ENCODE peak calls at places on chromosomes 12 and 14, in nine cellular contexts. P is neuronal stem cell, W is astrocyte, J is GM23248, G is GM12878, V is PC-3, O is A549, Z is IMR-90, M is neural progenitor cell. H is an unnamed sample.

GRCh38 chr14:104262515-104263514 is 124.4 kb downstream of the KIF26A start:
- DNase-seq in P (no peak), W (no peak), J (no peak), G (no peak), V (no peak), O (no peak), Z (no peak), M (no peak), H (no peak)

GRCh38 chr14:104206281-104206904 is 68.0 kb downstream of the KIF26A start:
- DNase-seq in P (no peak), W (no peak), J (no peak), G (no peak), V (no peak), O (no peak), Z (no peak), M (peak), H (no peak)

GRCh38 chr12:62335801-62336200 is 75.6 kb downstream of the USP15 start:
- DNase-seq in P (no peak), W (no peak), J (no peak), G (no peak), V (no peak), O (no peak), Z (no peak), M (no peak), H (no peak)

GRCh38 chr14:104187121-104187889 is 48.9 kb downstream of the KIF26A start:
- DNase-seq in P (no peak), W (no peak), J (peak), G (no peak), V (peak), O (no peak), Z (no peak), M (no peak), H (no peak)

GRCh38 chr12:130609966-130610365 is 106.1 kb downstream of the RIMBP2 start:
- DNase-seq in P (no peak), W (no peak), J (no peak), G (no peak), V (no peak), O (no peak), Z (no peak), M (no peak), H (no peak)

GRCh38 chr14:94936411-94936892 is 166.5 kb upstream of the GSC start:
- DNase-seq in P (no peak), W (peak), J (peak), G (no peak), V (no peak), O (no peak), Z (no peak), M (peak), H (no peak)

GRCh38 chr14:56918849-56919574 is 108.7 kb upstream of the OTX2 start:
- DNase-seq in P (no peak), W (no peak), J (no peak), G (no peak), V (no peak), O (no peak), Z (no peak), M (no peak), H (no peak)

GRCh38 chr12:27185234-27186045 is 58.6 kb upstream of the STK38L start:
- DNase-seq in P (no peak), W (peak), J (peak), G (peak), V (peak), O (no peak), Z (peak), M (no peak), H (no peak)

GRCh38 chr12:79187032-79187431 is 322.5 kb downstream of the SYT1 start:
- DNase-seq in P (no peak), W (no peak), J (no peak), G (no peak), V (no peak), O (no peak), Z (no peak), M (no peak), H (no peak)

GRCh38 chr14:96592591-96593388 is 90.6 kb downstream of the PAPOLA start:
- DNase-seq in P (peak), W (peak), J (peak), G (no peak), V (no peak), O (peak), Z (peak), M (no peak), H (no peak)

GRCh38 chr12:121927798-121928197 is 9.4 kb downstream of the CFAP251 start:
- DNase-seq in P (no peak), W (peak), J (peak), G (no peak), V (no peak), O (no peak), Z (no peak), M (no peak), H (no peak)

GRCh38 chr12:121932176-121932536 is 13.8 kb downstream of the CFAP251 start:
- DNase-seq in P (no peak), W (no peak), J (no peak), G (no peak), V (no peak), O (no peak), Z (no peak), M (no peak), H (no peak)

GRCh38 chr12:121930862-121931261 is 12.5 kb downstream of the CFAP251 start:
- DNase-seq in P (no peak), W (no peak), J (no peak), G (no peak), V (no peak), O (no peak), Z (no peak), M (no peak), H (no peak)

GRCh38 chr12:121925361-121925725 is 7.0 kb downstream of the CFAP251 start:
- DNase-seq in P (no peak), W (peak), J (peak), G (no peak), V (no peak), O (no peak), Z (peak), M (no peak), H (no peak)

GRCh38 chr12:121926874-121927706 is 8.7 kb downstream of the CFAP251 start:
- DNase-seq in P (no peak), W (no peak), J (no peak), G (peak), V (no peak), O (no peak), Z (no peak), M (no peak), H (no peak)
- H3K4me2 ChIP-seq in P (no peak), W (peak), J (peak), G (peak), V (no peak), O (peak), Z (no peak), M (no peak), H (peak)

GRCh38 chr12:113259499-113259953 is 38.3 kb downstream of the TPCN1 start:
- DNase-seq in P (no peak), W (no peak), J (peak), G (no peak), V (no peak), O (no peak), Z (no peak), M (no peak), H (no peak)

GRCh38 chr12:113261847-113262470 is 40.7 kb downstream of the TPCN1 start:
- DNase-seq in P (no peak), W (no peak), J (no peak), G (peak), V (no peak), O (no peak), Z (peak), M (no peak), H (no peak)

GRCh38 chr12:113260636-113261300 is 39.5 kb downstream of the TPCN1 start:
- DNase-seq in P (no peak), W (no peak), J (no peak), G (no peak), V (no peak), O (no peak), Z (no peak), M (no peak), H (no peak)

GRCh38 chr12:113257564-113257963 is 36.3 kb downstream of the TPCN1 start:
- DNase-seq in P (no peak), W (no peak), J (no peak), G (no peak), V (no peak), O (no peak), Z (no peak), M (no peak), H (no peak)

DNA sequence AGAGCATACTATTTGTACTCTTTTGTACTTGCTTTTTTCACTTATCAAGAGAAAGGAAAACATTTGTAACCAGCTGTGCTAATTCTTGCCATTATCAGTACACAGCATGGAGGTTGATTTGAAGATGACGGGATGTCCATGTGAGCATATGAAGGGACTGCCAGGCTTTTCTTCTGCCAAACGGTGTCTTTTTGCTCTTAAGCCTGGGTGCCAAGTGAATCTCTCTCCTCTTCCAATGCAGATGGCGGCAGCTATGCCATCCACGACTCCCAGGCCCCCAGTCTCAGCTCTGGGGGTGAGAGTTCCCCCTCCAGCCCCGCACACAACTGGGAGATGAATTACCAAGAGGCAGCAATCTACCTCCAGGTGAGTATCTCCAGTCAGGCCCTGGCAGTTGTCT is 38.9 kb downstream of the TPCN1 start:
- DNase-seq in P (no peak), W (no peak), J (no peak), G (no peak), V (no peak), O (no peak), Z (no peak), M (no peak), H (no peak)
- H3K4me2 ChIP-seq in P (no peak), W (no peak), J (no peak), G (no peak), V (no peak), O (no peak), Z (no peak), M (no peak), H (no peak)

GRCh38 chr14:53295372-53295771 is 142.2 kb upstream of the DDHD1 start:
- DNase-seq in P (no peak), W (no peak), J (no peak), G (no peak), V (no peak), O (no peak), Z (no peak), M (no peak), H (no peak)
- H3K4me2 ChIP-seq in P (no peak), W (no peak), J (no peak), G (no peak), V (no peak), O (no peak), Z (no peak), M (no peak), H (no peak)

GRCh38 chr12:132413931-132414588 is 75.9 kb upstream of the FBRSL1 start:
- DNase-seq in P (no peak), W (no peak), J (no peak), G (no peak), V (peak), O (no peak), Z (no peak), M (peak), H (no peak)
- H3K4me2 ChIP-seq in P (peak), W (no peak), J (no peak), G (no peak), V (peak), O (peak), Z (no peak), M (no peak), H (no peak)

DNA sequence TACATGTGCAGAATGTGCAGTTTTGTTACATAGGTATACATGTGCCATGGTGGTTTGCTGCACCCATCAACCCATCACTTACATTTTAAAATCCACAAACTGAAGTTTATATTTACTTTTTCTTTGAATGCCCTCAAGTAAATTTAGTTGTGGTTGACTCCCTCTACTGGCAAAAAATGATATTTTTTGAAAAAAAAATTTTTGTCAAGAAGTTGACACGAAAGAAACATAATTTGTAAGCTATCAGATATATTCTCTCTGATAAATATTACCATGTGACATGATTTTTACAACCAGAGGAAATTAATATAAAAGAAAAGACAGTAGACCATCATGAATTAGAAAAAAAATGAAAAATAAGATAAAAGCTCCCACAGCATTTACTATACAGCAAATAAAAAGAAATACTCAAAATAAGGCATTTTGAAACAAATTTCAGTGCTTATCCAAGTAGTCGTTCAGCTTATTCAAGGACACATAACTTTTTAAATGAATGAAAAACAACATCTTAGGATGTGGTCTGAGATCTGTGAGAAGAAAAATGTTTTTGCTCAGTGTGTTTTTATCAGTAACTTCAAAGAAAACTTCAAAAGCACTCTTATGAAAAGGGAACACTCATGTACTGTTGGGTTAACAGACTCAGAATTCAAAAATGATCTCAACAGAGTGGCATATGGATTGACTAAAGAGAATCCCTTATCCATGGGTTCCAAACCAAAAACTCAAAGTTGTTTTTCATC is 30.0 kb upstream of the GRIP1 start:
- DNase-seq in P (no peak), W (no peak), J (peak), G (no peak), V (peak), O (no peak), Z (peak), M (peak), H (no peak)
- H3K4me2 ChIP-seq in P (no peak), W (no peak), J (no peak), G (no peak), V (no peak), O (no peak), Z (no peak), M (no peak), H (no peak)